ENCODE peak calls at places on chromosomes 16 and 17, in eight cellular contexts. N is testis, O is GM12878, X is prostate gland, Y is A549, W is esophagus squamous epithelium, J is H1, G is suprapubic skin. A is an unnamed sample.

GRCh38 chr16:11136600-11136999 is 119.4 kb downstream of the SOCS1 start:
- DNase-seq in N (no peak), O (no peak), X (no peak), Y (no peak), W (no peak), J (no peak), G (no peak), A (no peak)

GRCh38 chr17:15966183-15966878 is 21.4 kb downstream of the ADORA2B start:
- DNase-seq in N (no peak), O (no peak), X (peak), Y (no peak), W (no peak), J (no peak), G (peak), A (no peak)

GRCh38 chr17:55057184-55057583 is 88.6 kb downstream of the STXBP4 start:
- DNase-seq in N (no peak), O (no peak), X (no peak), Y (no peak), W (no peak), J (no peak), G (no peak), A (no peak)

GRCh38 chr17:41802961-41803682 is 8.6 kb downstream of the P3H4 start:
- DNase-seq in N (no peak), O (no peak), X (no peak), Y (no peak), W (no peak), J (no peak), G (no peak), A (no peak)

GRCh38 chr17:57921342-57921741 is 33.9 kb downstream of the CUEDC1 start:
- DNase-seq in N (peak), O (no peak), X (no peak), Y (no peak), W (no peak), J (no peak), G (no peak), A (peak)

GRCh38 chr17:57946798-57947358 is 8.3 kb downstream of the CUEDC1 start:
- DNase-seq in N (peak), O (peak), X (peak), Y (peak), W (no peak), J (no peak), G (no peak), A (peak)

GRCh38 chr16:80718480-80719220 is 85.7 kb downstream of the CDYL2 start:
- DNase-seq in N (peak), O (no peak), X (peak), Y (no peak), W (no peak), J (no peak), G (no peak), A (no peak)

GRCh38 chr16:71781741-71782140 is 26.9 kb downstream of the AP1G1 start:
- DNase-seq in N (no peak), O (no peak), X (no peak), Y (no peak), W (no peak), J (no peak), G (no peak), A (no peak)

GRCh38 chr16:74465281-74465680 is 44.0 kb upstream of the CLEC18B start:
- DNase-seq in N (no peak), O (no peak), X (no peak), Y (no peak), W (no peak), J (no peak), G (no peak), A (no peak)

GRCh38 chr17:4786111-4786491 is at the start of gene VMO1:
- DNase-seq in N (no peak), O (no peak), X (no peak), Y (no peak), W (no peak), J (no peak), G (no peak), A (peak)

GRCh38 chr16:50591209-50591608 is 43.0 kb downstream of the NKD1 start:
- DNase-seq in N (no peak), O (no peak), X (no peak), Y (no peak), W (no peak), J (no peak), G (no peak), A (no peak)

GRCh38 chr16:89602952-89603590 is 10.4 kb upstream of the DPEP1 start:
- DNase-seq in N (no peak), O (no peak), X (no peak), Y (no peak), W (no peak), J (no peak), G (no peak), A (no peak)

GRCh38 chr16:47965439-47965838 is 190.4 kb downstream of the ABCC12 start:
- DNase-seq in N (no peak), O (no peak), X (no peak), Y (no peak), W (no peak), J (peak), G (no peak), A (no peak)

GRCh38 chr17:33977729-33978514 is 277.2 kb upstream of the CCL2 start:
- DNase-seq in N (no peak), O (no peak), X (no peak), Y (no peak), W (no peak), J (no peak), G (no peak), A (no peak)

GRCh38 chr16:82660078-82660645 is 33.4 kb downstream of the CDH13 start:
- DNase-seq in N (no peak), O (no peak), X (no peak), Y (no peak), W (no peak), J (no peak), G (no peak), A (no peak)

GRCh38 chr17:1961187-1961586 is 63.9 kb downstream of the RTN4RL1 start:
- DNase-seq in N (peak), O (no peak), X (no peak), Y (no peak), W (no peak), J (no peak), G (no peak), A (no peak)

GRCh38 chr16:24875466-24875865 is 29.7 kb downstream of the SLC5A11 start:
- DNase-seq in N (no peak), O (no peak), X (no peak), Y (no peak), W (no peak), J (no peak), G (no peak), A (no peak)

GRCh38 chr17:36152639-36153120 is 23.8 kb downstream of the TBC1D3B start:
- DNase-seq in N (no peak), O (no peak), X (no peak), Y (no peak), W (no peak), J (no peak), G (no peak), A (no peak)

GRCh38 chr16:64356267-64356666 is 765.6 kb downstream of the CDH11 start:
- DNase-seq in N (no peak), O (no peak), X (no peak), Y (no peak), W (no peak), J (no peak), G (no peak), A (no peak)

GRCh38 chr17:17169396-17169795 is 36.7 kb downstream of the PLD6 start:
- DNase-seq in N (no peak), O (no peak), X (no peak), Y (no peak), W (no peak), J (no peak), G (no peak), A (no peak)

GRCh38 chr17:80857721-80858171 is 133.9 kb upstream of the CHMP6 start:
- DNase-seq in N (no peak), O (no peak), X (no peak), Y (no peak), W (no peak), J (no peak), G (peak), A (no peak)

GRCh38 chr16:84754353-84754856 is 54.6 kb downstream of the USP10 start:
- DNase-seq in N (peak), O (peak), X (peak), Y (peak), W (peak), J (peak), G (no peak), A (peak)

GRCh38 chr17:50833396-50834125 is 1.8 kb upstream of the WFIKKN2 start:
- DNase-seq in N (no peak), O (no peak), X (no peak), Y (no peak), W (no peak), J (no peak), G (peak), A (no peak)

GRCh38 chr17:549197-550040 is 165.2 kb downstream of the VPS53 start:
- DNase-seq in N (no peak), O (no peak), X (no peak), Y (no peak), W (no peak), J (no peak), G (no peak), A (no peak)

GRCh38 chr17:82696916-82697807 is 1.3 kb downstream of the RAB40B start:
- DNase-seq in N (no peak), O (no peak), X (no peak), Y (no peak), W (no peak), J (no peak), G (peak), A (no peak)

GRCh38 chr16:70395345-70395901 is 43.5 kb downstream of the ST3GAL2 start:
- DNase-seq in N (peak), O (no peak), X (peak), Y (peak), W (no peak), J (peak), G (no peak), A (no peak)

GRCh38 chr16:12791340-12791739 is 12.3 kb downstream of the CPPED1 start:
- DNase-seq in N (no peak), O (no peak), X (no peak), Y (no peak), W (no peak), J (no peak), G (no peak), A (no peak)

GRCh38 chr16:60107467-60107866 is 1373.4 kb upstream of the GOT2 start:
- DNase-seq in N (no peak), O (no peak), X (no peak), Y (no peak), W (no peak), J (no peak), G (no peak), A (no peak)

GRCh38 chr16:11256657-11257130 is 690 bp upstream of the SOCS1 start:
- DNase-seq in N (peak), O (no peak), X (peak), Y (peak), W (no peak), J (no peak), G (peak), A (peak)

GRCh38 chr16:22705799-22706198 is 108.2 kb upstream of the HS3ST2 start:
- DNase-seq in N (no peak), O (no peak), X (no peak), Y (no peak), W (no peak), J (no peak), G (no peak), A (no peak)

GRCh38 chr16:67015317-67015731 is 13.6 kb upstream of the CBFB start:
- DNase-seq in N (peak), O (no peak), X (no peak), Y (no peak), W (no peak), J (no peak), G (peak), A (peak)

GRCh38 chr17:40915721-40916256 is 21.7 kb downstream of the KRT23 start:
- DNase-seq in N (no peak), O (peak), X (no peak), Y (no peak), W (no peak), J (no peak), G (no peak), A (no peak)

GRCh38 chr16:12436201-12436657 is 367.5 kb downstream of the CPPED1 start:
- DNase-seq in N (no peak), O (no peak), X (no peak), Y (no peak), W (no peak), J (peak), G (no peak), A (no peak)

GRCh38 chr16:74582984-74583383 is 23.9 kb downstream of the GLG1 start:
- DNase-seq in N (no peak), O (no peak), X (no peak), Y (no peak), W (no peak), J (no peak), G (no peak), A (no peak)

GRCh38 chr17:74480290-74480689 is 13.9 kb downstream of the CD300A start:
- DNase-seq in N (no peak), O (no peak), X (no peak), Y (no peak), W (no peak), J (no peak), G (no peak), A (no peak)

GRCh38 chr16:72749091-72749490 is 298.8 kb downstream of the ZFHX3 start:
- DNase-seq in N (no peak), O (no peak), X (no peak), Y (no peak), W (no peak), J (no peak), G (no peak), A (no peak)

GRCh38 chr17:44081681-44082080 is 11.1 kb downstream of the G6PC3 start:
- DNase-seq in N (no peak), O (no peak), X (no peak), Y (no peak), W (no peak), J (no peak), G (no peak), A (no peak)

GRCh38 chr17:79029327-79030009 is 5.5 kb downstream of the C1QTNF1 start:
- DNase-seq in N (no peak), O (no peak), X (no peak), Y (no peak), W (no peak), J (no peak), G (peak), A (no peak)

GRCh38 chr17:79027925-79028491 is 4.0 kb downstream of the C1QTNF1 start:
- DNase-seq in N (no peak), O (no peak), X (no peak), Y (no peak), W (no peak), J (no peak), G (peak), A (peak)

GRCh38 chr17:79028496-79029326 is 4.7 kb downstream of the C1QTNF1 start:
- DNase-seq in N (no peak), O (no peak), X (no peak), Y (no peak), W (no peak), J (no peak), G (peak), A (peak)

GRCh38 chr17:79026345-79027273 is 2.6 kb downstream of the C1QTNF1 start:
- DNase-seq in N (peak), O (no peak), X (no peak), Y (peak), W (no peak), J (no peak), G (peak), A (peak)

DNA sequence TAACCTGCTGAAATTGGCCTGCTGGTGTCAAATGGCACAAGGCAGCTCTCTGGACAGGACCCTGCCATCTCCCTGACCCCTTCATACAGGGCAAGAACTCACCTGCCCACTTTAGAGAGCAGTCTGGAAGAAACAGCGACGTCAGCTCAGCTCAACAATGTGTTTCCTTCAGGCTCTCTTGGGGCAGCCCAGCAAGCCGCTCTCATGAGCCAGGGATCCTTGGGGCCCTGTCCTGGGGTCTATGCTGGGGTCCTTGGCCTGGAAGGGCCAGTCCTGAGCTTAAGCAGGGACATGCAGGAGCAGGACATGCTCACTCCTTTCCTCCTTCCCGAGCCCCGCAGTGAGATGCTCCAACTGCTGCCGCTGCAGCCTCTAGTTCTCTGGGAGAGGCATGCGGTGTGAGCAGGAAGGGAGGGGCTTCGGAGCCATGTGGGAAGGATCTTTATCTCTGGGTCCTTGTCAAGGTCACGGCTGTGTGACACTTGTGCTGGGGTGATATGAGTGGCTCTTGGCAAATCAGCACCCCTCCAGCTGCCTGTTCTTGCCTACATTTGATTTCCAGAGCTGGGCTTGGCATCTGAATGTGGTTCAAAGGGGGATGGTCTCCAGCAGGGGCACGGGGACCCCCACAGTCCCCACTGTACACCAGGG is 3.4 kb downstream of the C1QTNF1 start:
- DNase-seq in N (no peak), O (no peak), X (no peak), Y (no peak), W (no peak), J (no peak), G (peak), A (peak)
- H3K27ac ChIP-seq in N (no peak), O (no peak), X (peak), Y (peak), W (peak), J (no peak), G (peak), A (peak)

GRCh38 chr16:65837431-65837986 is 529.0 kb upstream of the CDH5 start:
- DNase-seq in N (no peak), O (no peak), X (no peak), Y (no peak), W (no peak), J (no peak), G (no peak), A (no peak)
- TF ChIP-seq POLR2A in N (no peak), O (no peak), X (no peak), Y (no peak), W (no peak), J (no peak), G (no peak), A (no peak)

DNA sequence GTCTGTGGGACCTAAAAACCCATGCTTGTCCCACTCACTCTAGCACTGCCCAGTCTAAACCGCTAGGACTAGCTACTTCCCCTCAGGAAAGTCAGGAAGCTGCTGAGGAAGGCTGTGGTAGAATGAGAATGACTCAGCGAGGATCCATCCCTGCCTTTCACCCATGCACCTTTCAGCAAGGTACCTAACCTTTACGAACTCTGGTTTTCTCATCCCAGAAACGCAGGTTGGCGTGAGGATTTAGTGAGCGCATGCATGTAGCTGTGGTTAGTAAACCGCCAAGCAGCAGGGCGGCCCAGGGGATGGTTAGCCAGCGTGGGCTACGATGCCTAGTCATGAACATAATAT is 26.3 kb upstream of the RFFL start:
- DNase-seq in N (peak), O (no peak), X (no peak), Y (peak), W (no peak), J (no peak), G (no peak), A (peak)
- H3K27ac ChIP-seq in N (peak), O (peak), X (peak), Y (peak), W (peak), J (peak), G (peak), A (peak)

GRCh38 chr17:45170976-45171337 is 9.3 kb downstream of the HEXIM2 start:
- DNase-seq in N (no peak), O (no peak), X (peak), Y (peak), W (no peak), J (no peak), G (peak), A (peak)
- TF ChIP-seq POLR2A in N (no peak), O (no peak), X (peak), Y (no peak), W (peak), J (no peak), G (no peak), A (no peak)

GRCh38 chr17:78986048-78986648 is 6.4 kb upstream of the LGALS3BP start:
- DNase-seq in N (peak), O (no peak), X (no peak), Y (no peak), W (no peak), J (no peak), G (no peak), A (no peak)
- H3K27ac ChIP-seq in N (peak), O (no peak), X (peak), Y (peak), W (peak), J (no peak), G (peak), A (peak)

A was measured in uterus.